ENCODE peak calls at places on chromosome 6, in seven cellular contexts. One of them, this sample, is unnamed.

GRCh38 chr6:70839286-70840266 is 117.3 kb downstream of the B3GAT2 start:
- DNase-seq in effector memory CD4-positive, alpha-beta T cell: no peak
- DNase-seq in hypothalamus: no peak
- DNase-seq in LHCN-M2: no peak
- DNase-seq in cardiac fibroblast: no peak
- DNase-seq in ascending aorta: no peak
- DNase-seq in aorta: no peak
- DNase-seq in this sample: no peak

GRCh38 chr6:111592726-111593515 is 12.8 kb downstream of the TRAF3IP2 start:
- DNase-seq in effector memory CD4-positive, alpha-beta T cell: no peak
- DNase-seq in hypothalamus: no peak
- DNase-seq in LHCN-M2: no peak
- DNase-seq in cardiac fibroblast: no peak
- DNase-seq in ascending aorta: no peak
- DNase-seq in aorta: no peak
- DNase-seq in this sample: no peak

GRCh38 chr6:14964901-14965300 is 281.0 kb upstream of the JARID2 start:
- DNase-seq in effector memory CD4-positive, alpha-beta T cell: no peak
- DNase-seq in hypothalamus: no peak
- DNase-seq in LHCN-M2: no peak
- DNase-seq in cardiac fibroblast: no peak
- DNase-seq in ascending aorta: no peak
- DNase-seq in aorta: no peak
- DNase-seq in this sample: no peak

GRCh38 chr6:147262943-147263342 is 58.7 kb downstream of the STXBP5 start:
- DNase-seq in effector memory CD4-positive, alpha-beta T cell: no peak
- DNase-seq in hypothalamus: no peak
- DNase-seq in LHCN-M2: no peak
- DNase-seq in cardiac fibroblast: no peak
- DNase-seq in ascending aorta: no peak
- DNase-seq in aorta: no peak
- DNase-seq in this sample: no peak

GRCh38 chr6:139820191-139820590 is 445.7 kb upstream of the CITED2 start:
- DNase-seq in effector memory CD4-positive, alpha-beta T cell: no peak
- DNase-seq in hypothalamus: no peak
- DNase-seq in LHCN-M2: peak
- DNase-seq in cardiac fibroblast: peak
- DNase-seq in ascending aorta: no peak
- DNase-seq in aorta: no peak
- DNase-seq in this sample: no peak

GRCh38 chr6:135481786-135482369 is 15.7 kb downstream of the AHI1 start:
- DNase-seq in effector memory CD4-positive, alpha-beta T cell: no peak
- DNase-seq in hypothalamus: no peak
- DNase-seq in LHCN-M2: no peak
- DNase-seq in cardiac fibroblast: peak
- DNase-seq in ascending aorta: no peak
- DNase-seq in aorta: no peak
- DNase-seq in this sample: no peak

GRCh38 chr6:2589171-2589661 is 161.5 kb downstream of the MYLK4 start:
- DNase-seq in effector memory CD4-positive, alpha-beta T cell: no peak
- DNase-seq in hypothalamus: no peak
- DNase-seq in LHCN-M2: no peak
- DNase-seq in cardiac fibroblast: no peak
- DNase-seq in ascending aorta: no peak
- DNase-seq in aorta: no peak
- DNase-seq in this sample: no peak

GRCh38 chr6:5598123-5598522 is 336.8 kb downstream of the FARS2 start:
- DNase-seq in effector memory CD4-positive, alpha-beta T cell: no peak
- DNase-seq in hypothalamus: no peak
- DNase-seq in LHCN-M2: no peak
- DNase-seq in cardiac fibroblast: no peak
- DNase-seq in ascending aorta: no peak
- DNase-seq in aorta: no peak
- DNase-seq in this sample: no peak

GRCh38 chr6:150528648-150529285 is 70.9 kb upstream of the PLEKHG1 start:
- DNase-seq in effector memory CD4-positive, alpha-beta T cell: no peak
- DNase-seq in hypothalamus: no peak
- DNase-seq in LHCN-M2: no peak
- DNase-seq in cardiac fibroblast: peak
- DNase-seq in ascending aorta: no peak
- DNase-seq in aorta: peak
- DNase-seq in this sample: no peak

GRCh38 chr6:16201706-16202105 is 36.7 kb upstream of the GMPR start:
- DNase-seq in effector memory CD4-positive, alpha-beta T cell: no peak
- DNase-seq in hypothalamus: no peak
- DNase-seq in LHCN-M2: no peak
- DNase-seq in cardiac fibroblast: no peak
- DNase-seq in ascending aorta: no peak
- DNase-seq in aorta: no peak
- DNase-seq in this sample: no peak

GRCh38 chr6:53011993-53012392 is 16.9 kb upstream of the GSTA4 start:
- DNase-seq in effector memory CD4-positive, alpha-beta T cell: no peak
- DNase-seq in hypothalamus: no peak
- DNase-seq in LHCN-M2: peak
- DNase-seq in cardiac fibroblast: peak
- DNase-seq in ascending aorta: no peak
- DNase-seq in aorta: no peak
- DNase-seq in this sample: no peak

GRCh38 chr6:110481081-110481480 is 4.7 kb upstream of the SLC22A16 start:
- DNase-seq in effector memory CD4-positive, alpha-beta T cell: no peak
- DNase-seq in hypothalamus: no peak
- DNase-seq in LHCN-M2: no peak
- DNase-seq in cardiac fibroblast: no peak
- DNase-seq in ascending aorta: no peak
- DNase-seq in aorta: no peak
- DNase-seq in this sample: no peak

This sample was measured in upper lobe of left lung.